ENCODE peak calls at places on chromosomes 11 and 22, in six cellular contexts. One of them, this sample, is unnamed.

GRCh38 chr22:39808087-39808486 is 85.5 kb downstream of the ENTHD1 start:
- DNase-seq in esophagus squamous epithelium: no peak
- DNase-seq in lower leg skin: no peak
- DNase-seq in Peyer's patch: no peak
- DNase-seq in IMR-90: peak
- DNase-seq in stomach: no peak
- DNase-seq in this sample: no peak

GRCh38 chr11:2465201-2466068 is 20.6 kb downstream of the KCNQ1 start:
- DNase-seq in esophagus squamous epithelium: no peak
- DNase-seq in lower leg skin: peak
- DNase-seq in Peyer's patch: no peak
- DNase-seq in IMR-90: no peak
- DNase-seq in stomach: peak
- DNase-seq in this sample: peak

GRCh38 chr11:63574856-63575602 is 11.8 kb upstream of the PLAAT2 start:
- DNase-seq in esophagus squamous epithelium: no peak
- DNase-seq in lower leg skin: no peak
- DNase-seq in Peyer's patch: peak
- DNase-seq in IMR-90: peak
- DNase-seq in stomach: no peak
- DNase-seq in this sample: peak

GRCh38 chr22:27331526-27332281 is 469.9 kb downstream of the MN1 start:
- DNase-seq in esophagus squamous epithelium: no peak
- DNase-seq in lower leg skin: peak
- DNase-seq in Peyer's patch: no peak
- DNase-seq in IMR-90: peak
- DNase-seq in stomach: peak
- DNase-seq in this sample: peak

GRCh38 chr11:130648601-130649000 is 200.2 kb downstream of the ADAMTS15 start:
- DNase-seq in esophagus squamous epithelium: no peak
- DNase-seq in lower leg skin: no peak
- DNase-seq in Peyer's patch: no peak
- DNase-seq in IMR-90: no peak
- DNase-seq in stomach: no peak
- DNase-seq in this sample: peak

GRCh38 chr11:68841718-68842426 is at the start of gene CPT1A:
- DNase-seq in esophagus squamous epithelium: no peak
- DNase-seq in lower leg skin: peak
- DNase-seq in Peyer's patch: peak
- DNase-seq in IMR-90: peak
- DNase-seq in stomach: peak
- DNase-seq in this sample: peak

GRCh38 chr11:1276061-1276790 is 33.2 kb downstream of the TOLLIP start:
- DNase-seq in esophagus squamous epithelium: no peak
- DNase-seq in lower leg skin: no peak
- DNase-seq in Peyer's patch: no peak
- DNase-seq in IMR-90: no peak
- DNase-seq in stomach: no peak
- DNase-seq in this sample: no peak

GRCh38 chr11:74097838-74098237 is 73.0 kb downstream of the C2CD3 start:
- DNase-seq in esophagus squamous epithelium: no peak
- DNase-seq in lower leg skin: no peak
- DNase-seq in Peyer's patch: no peak
- DNase-seq in IMR-90: no peak
- DNase-seq in stomach: no peak
- DNase-seq in this sample: no peak

GRCh38 chr11:1827095-1827797 is 7.5 kb upstream of the SYT8 start:
- DNase-seq in esophagus squamous epithelium: no peak
- DNase-seq in lower leg skin: peak
- DNase-seq in Peyer's patch: peak
- DNase-seq in IMR-90: peak
- DNase-seq in stomach: peak
- DNase-seq in this sample: peak

GRCh38 chr11:12175694-12176241 is 65.4 kb downstream of the MICAL2 start:
- DNase-seq in esophagus squamous epithelium: no peak
- DNase-seq in lower leg skin: peak
- DNase-seq in Peyer's patch: no peak
- DNase-seq in IMR-90: peak
- DNase-seq in stomach: no peak
- DNase-seq in this sample: no peak

GRCh38 chr11:3104961-3105790 is 48.0 kb upstream of the CARS1 start:
- DNase-seq in esophagus squamous epithelium: no peak
- DNase-seq in lower leg skin: peak
- DNase-seq in Peyer's patch: peak
- DNase-seq in IMR-90: no peak
- DNase-seq in stomach: peak
- DNase-seq in this sample: peak

GRCh38 chr11:102589047-102589459 is 36.1 kb downstream of the MMP20 start:
- DNase-seq in esophagus squamous epithelium: no peak
- DNase-seq in lower leg skin: no peak
- DNase-seq in Peyer's patch: no peak
- DNase-seq in IMR-90: no peak
- DNase-seq in stomach: no peak
- DNase-seq in this sample: no peak

GRCh38 chr22:49208768-49209252 is 618.9 kb downstream of the BRD1 start:
- DNase-seq in esophagus squamous epithelium: no peak
- DNase-seq in lower leg skin: peak
- DNase-seq in Peyer's patch: peak
- DNase-seq in IMR-90: no peak
- DNase-seq in stomach: peak
- DNase-seq in this sample: peak

GRCh38 chr22:50282361-50283144 is 12.4 kb upstream of the MAPK11 start:
- DNase-seq in esophagus squamous epithelium: no peak
- DNase-seq in lower leg skin: no peak
- DNase-seq in Peyer's patch: peak
- DNase-seq in IMR-90: peak
- DNase-seq in stomach: peak
- DNase-seq in this sample: no peak

GRCh38 chr11:71456831-71457230 is 3.8 kb downstream of the NADSYN1 start:
- DNase-seq in esophagus squamous epithelium: no peak
- DNase-seq in lower leg skin: no peak
- DNase-seq in Peyer's patch: peak
- DNase-seq in IMR-90: no peak
- DNase-seq in stomach: no peak
- DNase-seq in this sample: peak

GRCh38 chr11:117200813-117201515 is 1.8 kb downstream of the TAGLN start:
- DNase-seq in esophagus squamous epithelium: no peak
- DNase-seq in lower leg skin: no peak
- DNase-seq in Peyer's patch: no peak
- DNase-seq in IMR-90: peak
- DNase-seq in stomach: no peak
- DNase-seq in this sample: no peak

GRCh38 chr11:1125803-1126202 is 31.9 kb upstream of the MUC5AC start:
- DNase-seq in esophagus squamous epithelium: no peak
- DNase-seq in lower leg skin: peak
- DNase-seq in Peyer's patch: no peak
- DNase-seq in IMR-90: no peak
- DNase-seq in stomach: peak
- DNase-seq in this sample: peak

GRCh38 chr11:126432525-126432924 is 77.0 kb downstream of the ST3GAL4 start:
- DNase-seq in esophagus squamous epithelium: no peak
- DNase-seq in lower leg skin: peak
- DNase-seq in Peyer's patch: no peak
- DNase-seq in IMR-90: no peak
- DNase-seq in stomach: no peak
- DNase-seq in this sample: no peak

GRCh38 chr11:118214210-118214914 is 10.4 kb downstream of the JAML start:
- DNase-seq in esophagus squamous epithelium: no peak
- DNase-seq in lower leg skin: no peak
- DNase-seq in Peyer's patch: no peak
- DNase-seq in IMR-90: no peak
- DNase-seq in stomach: no peak
- DNase-seq in this sample: no peak

GRCh38 chr22:20178922-20179227 is 28.0 kb upstream of the CCDC188 start:
- DNase-seq in esophagus squamous epithelium: no peak
- DNase-seq in lower leg skin: no peak
- DNase-seq in Peyer's patch: no peak
- DNase-seq in IMR-90: no peak
- DNase-seq in stomach: no peak
- DNase-seq in this sample: no peak

GRCh38 chr11:35009191-35009940 is 92.9 kb downstream of the PDHX start:
- DNase-seq in esophagus squamous epithelium: no peak
- DNase-seq in lower leg skin: no peak
- DNase-seq in Peyer's patch: no peak
- DNase-seq in IMR-90: peak
- DNase-seq in stomach: no peak
- DNase-seq in this sample: no peak

GRCh38 chr11:126973051-126973450 is 27.5 kb downstream of the KIRREL3 start:
- DNase-seq in esophagus squamous epithelium: no peak
- DNase-seq in lower leg skin: no peak
- DNase-seq in Peyer's patch: no peak
- DNase-seq in IMR-90: no peak
- DNase-seq in stomach: no peak
- DNase-seq in this sample: no peak

GRCh38 chr11:106473089-106473722 is 395.7 kb downstream of the AASDHPPT start:
- DNase-seq in esophagus squamous epithelium: no peak
- DNase-seq in lower leg skin: no peak
- DNase-seq in Peyer's patch: no peak
- DNase-seq in IMR-90: peak
- DNase-seq in stomach: no peak
- DNase-seq in this sample: no peak

GRCh38 chr11:111272420-111272819 is 25.9 kb upstream of the POU2AF3 start:
- DNase-seq in esophagus squamous epithelium: no peak
- DNase-seq in lower leg skin: no peak
- DNase-seq in Peyer's patch: no peak
- DNase-seq in IMR-90: no peak
- DNase-seq in stomach: no peak
- DNase-seq in this sample: no peak

GRCh38 chr11:70104961-70105360 is 26.8 kb downstream of the ANO1 start:
- DNase-seq in esophagus squamous epithelium: no peak
- DNase-seq in lower leg skin: no peak
- DNase-seq in Peyer's patch: no peak
- DNase-seq in IMR-90: no peak
- DNase-seq in stomach: no peak
- DNase-seq in this sample: no peak

GRCh38 chr22:41912338-41913039 is 2.4 kb downstream of the SHISA8 start:
- DNase-seq in esophagus squamous epithelium: no peak
- DNase-seq in lower leg skin: no peak
- DNase-seq in Peyer's patch: no peak
- DNase-seq in IMR-90: no peak
- DNase-seq in stomach: no peak
- DNase-seq in this sample: no peak

GRCh38 chr11:114606003-114606801 is 10.6 kb upstream of the NXPE4 start:
- DNase-seq in esophagus squamous epithelium: no peak
- DNase-seq in lower leg skin: no peak
- DNase-seq in Peyer's patch: no peak
- DNase-seq in IMR-90: peak
- DNase-seq in stomach: no peak
- DNase-seq in this sample: no peak

GRCh38 chr11:67284811-67285540 is 4.1 kb upstream of the ANKRD13D start:
- DNase-seq in esophagus squamous epithelium: no peak
- DNase-seq in lower leg skin: no peak
- DNase-seq in Peyer's patch: no peak
- DNase-seq in IMR-90: no peak
- DNase-seq in stomach: no peak
- DNase-seq in this sample: peak

GRCh38 chr11:62223095-62223494 is 14.6 kb downstream of the SCGB2A1 start:
- DNase-seq in esophagus squamous epithelium: no peak
- DNase-seq in lower leg skin: no peak
- DNase-seq in Peyer's patch: no peak
- DNase-seq in IMR-90: no peak
- DNase-seq in stomach: no peak
- DNase-seq in this sample: no peak

DNA sequence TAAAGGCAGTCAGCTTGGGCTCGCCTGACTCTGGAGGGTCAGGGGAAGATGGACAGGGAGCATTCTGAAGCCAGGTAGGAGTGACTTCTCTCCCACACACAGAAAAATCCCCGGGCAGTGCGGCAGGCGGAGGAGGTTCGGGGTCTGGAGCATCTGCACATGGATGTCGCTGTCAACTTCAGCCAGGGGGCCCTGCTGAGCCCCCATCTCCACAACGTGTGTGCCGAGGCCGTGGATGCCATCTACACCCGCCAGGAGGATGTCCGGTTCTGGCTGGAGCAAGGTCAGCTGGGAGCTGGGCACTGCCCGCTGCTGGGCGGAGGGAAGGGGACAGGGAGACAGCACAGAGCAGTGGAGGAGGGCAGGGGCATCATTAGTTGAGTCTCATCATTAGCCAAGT is 13.2 kb upstream of the POU2F3 start:
- DNase-seq in esophagus squamous epithelium: no peak
- DNase-seq in lower leg skin: no peak
- DNase-seq in Peyer's patch: no peak
- DNase-seq in IMR-90: no peak
- DNase-seq in stomach: no peak
- DNase-seq in this sample: no peak
- TF ChIP-seq POLR2A in esophagus squamous epithelium: no peak
- TF ChIP-seq POLR2A in lower leg skin: no peak
- TF ChIP-seq POLR2A in Peyer's patch: no peak
- TF ChIP-seq POLR2A in IMR-90: no peak
- TF ChIP-seq POLR2A in stomach: no peak
- TF ChIP-seq POLR2A in this sample: no peak

DNA sequence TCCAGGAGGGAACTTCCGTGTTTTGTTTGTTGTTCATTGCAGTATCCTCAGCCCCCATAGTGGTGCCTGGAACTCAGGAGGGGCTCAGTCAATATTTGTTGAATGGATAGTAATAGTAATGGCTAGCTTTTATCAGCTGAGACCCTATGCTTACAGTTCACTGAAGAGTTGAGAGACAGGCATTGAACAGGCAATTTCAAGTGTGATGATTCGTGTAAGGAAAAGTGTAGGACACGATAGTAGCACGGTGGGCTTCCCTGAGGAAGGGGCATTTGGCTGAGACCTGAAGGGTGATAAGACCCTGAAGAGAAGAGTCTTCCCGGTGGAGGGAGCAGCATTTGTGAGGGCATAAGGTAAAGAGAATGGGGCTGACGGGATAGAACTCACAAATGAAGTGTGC is 159.3 kb downstream of the COMMD9 start:
- DNase-seq in esophagus squamous epithelium: no peak
- DNase-seq in lower leg skin: no peak
- DNase-seq in Peyer's patch: no peak
- DNase-seq in IMR-90: no peak
- DNase-seq in stomach: no peak
- DNase-seq in this sample: no peak
- TF ChIP-seq POLR2A in esophagus squamous epithelium: no peak
- TF ChIP-seq POLR2A in lower leg skin: no peak
- TF ChIP-seq POLR2A in Peyer's patch: no peak
- TF ChIP-seq POLR2A in IMR-90: no peak
- TF ChIP-seq POLR2A in stomach: no peak
- TF ChIP-seq POLR2A in this sample: no peak

GRCh38 chr11:6389921-6390717 is at the start of gene SMPD1:
- DNase-seq in esophagus squamous epithelium: peak
- DNase-seq in lower leg skin: peak
- DNase-seq in Peyer's patch: peak
- DNase-seq in IMR-90: peak
- DNase-seq in stomach: peak
- DNase-seq in this sample: peak
- TF ChIP-seq POLR2A in esophagus squamous epithelium: peak
- TF ChIP-seq POLR2A in lower leg skin: no peak
- TF ChIP-seq POLR2A in Peyer's patch: peak
- TF ChIP-seq POLR2A in IMR-90: peak
- TF ChIP-seq POLR2A in stomach: peak
- TF ChIP-seq POLR2A in this sample: peak

GRCh38 chr11:66131937-66132632 is 62.0 kb downstream of the PACS1 start:
- DNase-seq in esophagus squamous epithelium: no peak
- DNase-seq in lower leg skin: no peak
- DNase-seq in Peyer's patch: no peak
- DNase-seq in IMR-90: no peak
- DNase-seq in stomach: no peak
- DNase-seq in this sample: no peak
- TF ChIP-seq POLR2A in esophagus squamous epithelium: no peak
- TF ChIP-seq POLR2A in lower leg skin: no peak
- TF ChIP-seq POLR2A in Peyer's patch: no peak
- TF ChIP-seq POLR2A in IMR-90: no peak
- TF ChIP-seq POLR2A in stomach: no peak
- TF ChIP-seq POLR2A in this sample: no peak